ENCODE peak calls at places on chromosomes 16 and 17, in seven cellular contexts. E is tibial nerve; Q is fibroblast of pulmonary artery; F is globus pallidus; G is KBM-7; T is stimulated activated CD8-positive, alpha-beta memory T cell treated with anti-CD3 and anti-CD28 coated beads, Interleukin-4, amount 100 ng/mL, for 1 hour; J is stimulated activated naive B cell treated with anti-CD40 and anti-IgM and Interleukin-4, amounts not matched to agents 10 μg/mL and 1 μg/mL and 100 μg/mL, for 72 hours. H is an unnamed sample.

GRCh38 chr17:1203111-1203966 is 23.6 kb upstream of the ABR start:
- DNase-seq in E (peak), Q (peak), F (no peak), G (no peak), T (peak), J (no peak), H (peak)

GRCh38 chr17:82878545-82878944 is 38.7 kb upstream of the ZNF750 start:
- DNase-seq in E (no peak), Q (no peak), F (no peak), G (peak), T (no peak), J (no peak), H (no peak)

GRCh38 chr16:77748426-77748825 is 26.1 kb downstream of the NUDT7 start:
- DNase-seq in E (no peak), Q (no peak), F (no peak), G (no peak), T (no peak), J (no peak), H (no peak)

GRCh38 chr16:14629612-14629918 is 495 bp downstream of the PARN start:
- DNase-seq in E (no peak), Q (no peak), F (no peak), G (no peak), T (no peak), J (peak), H (no peak)

GRCh38 chr16:22300427-22301071 is 3.3 kb downstream of the POLR3E start:
- DNase-seq in E (no peak), Q (peak), F (peak), G (peak), T (no peak), J (no peak), H (peak)

GRCh38 chr17:80774146-80774545 is 217.5 kb upstream of the CHMP6 start:
- DNase-seq in E (no peak), Q (no peak), F (no peak), G (no peak), T (no peak), J (no peak), H (no peak)

GRCh38 chr16:26563018-26563417 is 503.7 kb upstream of the C16orf82 start:
- DNase-seq in E (no peak), Q (no peak), F (no peak), G (no peak), T (no peak), J (no peak), H (no peak)

GRCh38 chr16:49833055-49833454 is 22.9 kb downstream of the ZNF423 start:
- DNase-seq in E (peak), Q (peak), F (peak), G (no peak), T (no peak), J (no peak), H (no peak)

GRCh38 chr16:21554795-21555585 is 44.4 kb upstream of the METTL9 start:
- DNase-seq in E (peak), Q (peak), F (peak), G (peak), T (peak), J (peak), H (peak)

GRCh38 chr16:31403590-31404352 is 10.6 kb downstream of the ITGAD start:
- DNase-seq in E (no peak), Q (no peak), F (no peak), G (no peak), T (no peak), J (no peak), H (no peak)

GRCh38 chr16:5228369-5228768 is 130.8 kb upstream of the EEF2KMT start:
- DNase-seq in E (no peak), Q (no peak), F (no peak), G (no peak), T (no peak), J (no peak), H (no peak)

GRCh38 chr17:82372063-82372590 is 562 bp downstream of the UTS2R start:
- DNase-seq in E (no peak), Q (no peak), F (no peak), G (no peak), T (no peak), J (no peak), H (no peak)

GRCh38 chr17:39462644-39463375 is 1.5 kb downstream of the CDK12 start:
- DNase-seq in E (no peak), Q (no peak), F (peak), G (peak), T (no peak), J (no peak), H (peak)

GRCh38 chr17:50071692-50072091 is 15.8 kb downstream of the ITGA3 start:
- DNase-seq in E (no peak), Q (no peak), F (no peak), G (no peak), T (no peak), J (no peak), H (no peak)

GRCh38 chr16:3113765-3114479 is 1.5 kb downstream of the ZNF205 start:
- DNase-seq in E (no peak), Q (no peak), F (no peak), G (no peak), T (no peak), J (no peak), H (no peak)

GRCh38 chr17:18961634-18962493 is 9.9 kb downstream of the SLC5A10 start:
- DNase-seq in E (no peak), Q (no peak), F (no peak), G (no peak), T (no peak), J (no peak), H (no peak)

GRCh38 chr16:27235055-27235937 is 32.0 kb downstream of the KDM8 start:
- DNase-seq in E (peak), Q (peak), F (peak), G (peak), T (peak), J (peak), H (peak)

GRCh38 chr16:85037050-85037410 is 9.4 kb downstream of the KIAA0513 start:
- DNase-seq in E (no peak), Q (peak), F (no peak), G (no peak), T (no peak), J (no peak), H (no peak)

GRCh38 chr16:85051710-85052082 is 24.1 kb downstream of the KIAA0513 start:
- DNase-seq in E (no peak), Q (no peak), F (no peak), G (no peak), T (no peak), J (no peak), H (no peak)

GRCh38 chr16:88500255-88500661 is 47.2 kb downstream of the ZFPM1 start:
- DNase-seq in E (no peak), Q (no peak), F (no peak), G (no peak), T (no peak), J (no peak), H (no peak)

GRCh38 chr17:64202683-64203430 is 60.2 kb downstream of the TEX2 start:
- DNase-seq in E (no peak), Q (peak), F (peak), G (no peak), T (no peak), J (peak), H (no peak)

GRCh38 chr17:31392856-31393748 is 1.6 kb downstream of the RAB11FIP4 start:
- DNase-seq in E (no peak), Q (no peak), F (no peak), G (no peak), T (no peak), J (no peak), H (no peak)

GRCh38 chr17:63786961-63787711 is 13.2 kb downstream of the DDX42 start:
- DNase-seq in E (no peak), Q (no peak), F (no peak), G (no peak), T (no peak), J (no peak), H (no peak)

GRCh38 chr17:78316867-78317816 is 42.7 kb downstream of the SOCS3 start:
- DNase-seq in E (no peak), Q (peak), F (no peak), G (peak), T (no peak), J (no peak), H (no peak)

GRCh38 chr16:84888450-84888849 is 68.7 kb downstream of the CRISPLD2 start:
- DNase-seq in E (no peak), Q (no peak), F (no peak), G (no peak), T (no peak), J (no peak), H (no peak)

GRCh38 chr16:69404275-69404805 is 18.5 kb upstream of the TERF2 start:
- DNase-seq in E (no peak), Q (peak), F (no peak), G (no peak), T (no peak), J (no peak), H (no peak)

GRCh38 chr16:7334801-7335560 is 2.3 kb downstream of the RBFOX1 start:
- DNase-seq in E (no peak), Q (no peak), F (no peak), G (no peak), T (no peak), J (no peak), H (no peak)

GRCh38 chr17:82670661-82671060 is 22.4 kb upstream of the WDR45B start:
- DNase-seq in E (no peak), Q (no peak), F (no peak), G (no peak), T (no peak), J (no peak), H (no peak)

GRCh38 chr16:80016689-80017088 is 416.2 kb upstream of the MAF start:
- DNase-seq in E (no peak), Q (no peak), F (no peak), G (no peak), T (no peak), J (no peak), H (no peak)

GRCh38 chr17:29089601-29090044 is 46.7 kb downstream of the PIPOX start:
- DNase-seq in E (no peak), Q (no peak), F (peak), G (no peak), T (no peak), J (no peak), H (no peak)

GRCh38 chr16:86509759-86510464 is 415 bp upstream of the FOXF1 start:
- DNase-seq in E (no peak), Q (peak), F (no peak), G (no peak), T (no peak), J (no peak), H (no peak)

GRCh38 chr17:11380761-11381160 is 139.7 kb downstream of the SHISA6 start:
- DNase-seq in E (no peak), Q (no peak), F (no peak), G (no peak), T (no peak), J (no peak), H (no peak)

GRCh38 chr17:588519-588918 is 126.1 kb downstream of the VPS53 start:
- DNase-seq in E (no peak), Q (no peak), F (no peak), G (no peak), T (no peak), J (no peak), H (no peak)

GRCh38 chr17:64015447-64015846 is 5.0 kb downstream of the ICAM2 start:
- DNase-seq in E (no peak), Q (no peak), F (no peak), G (no peak), T (no peak), J (no peak), H (no peak)

GRCh38 chr17:35666967-35667552 is 64.4 kb upstream of the RASL10B start:
- DNase-seq in E (no peak), Q (peak), F (no peak), G (no peak), T (no peak), J (no peak), H (peak)

GRCh38 chr17:65472602-65473001 is 88.8 kb downstream of the AXIN2 start:
- DNase-seq in E (no peak), Q (peak), F (no peak), G (no peak), T (no peak), J (no peak), H (no peak)

GRCh38 chr16:11325404-11326083 is 19.7 kb upstream of the RMI2 start:
- DNase-seq in E (no peak), Q (no peak), F (no peak), G (peak), T (no peak), J (peak), H (no peak)

GRCh38 chr17:55661359-55661758 is 61.3 kb downstream of the TMEM100 start:
- DNase-seq in E (no peak), Q (no peak), F (no peak), G (no peak), T (no peak), J (no peak), H (no peak)

GRCh38 chr16:89805136-89805905 is 11.1 kb downstream of the FANCA start:
- DNase-seq in E (no peak), Q (peak), F (no peak), G (no peak), T (no peak), J (no peak), H (no peak)

H was measured in erythroblast.